ENCODE peak calls at places on chromosome 6, in nine cellular contexts. K is endothelial cell, J is OCI-LY7, I is retina, B is WTC11, U is NCI-H1694, P is cardiac muscle cell, D is IMR-90, G is SW480. F is an unnamed sample.

GRCh38 chr6:134590449-134590848 is 272.5 kb upstream of the SGK1 start:
- DNase-seq in B (no peak), D (peak), P (peak), I (no peak), J (no peak), G (no peak), U (no peak), K (no peak), F (no peak)

GRCh38 chr6:169969372-169970099 is 218.1 kb downstream of the ERMARD start:
- DNase-seq in I (no peak), D (no peak), P (no peak), U (no peak), J (no peak), B (no peak), K (no peak), G (no peak), F (no peak)

GRCh38 chr6:34696189-34696738 is 303 bp downstream of the ILRUN start:
- DNase-seq in U (no peak), J (no peak), D (peak), K (peak), I (peak), P (peak), B (no peak), G (no peak), F (no peak)

GRCh38 chr6:112576421-112576820 is 229.3 kb downstream of the RFPL4B start:
- DNase-seq in I (no peak), J (no peak), U (no peak), K (no peak), D (no peak), G (no peak), B (no peak), P (no peak), F (no peak)

GRCh38 chr6:147973806-147974205 is 368.8 kb upstream of the SASH1 start:
- DNase-seq in G (no peak), I (no peak), J (no peak), B (no peak), P (no peak), U (no peak), D (no peak), K (no peak), F (no peak)

GRCh38 chr6:140434761-140435160 is 1060.3 kb upstream of the CITED2 start:
- DNase-seq in I (no peak), K (no peak), J (no peak), D (peak), P (no peak), U (no peak), B (no peak), G (no peak), F (no peak)

GRCh38 chr6:168968228-168968627 is 285.4 kb downstream of the THBS2 start:
- DNase-seq in P (peak), D (peak), B (no peak), G (peak), K (no peak), I (peak), U (no peak), J (peak), F (peak)

GRCh38 chr6:42260424-42260888 is 42.8 kb upstream of the MRPS10 start:
- DNase-seq in G (peak), D (no peak), B (peak), K (no peak), U (peak), P (no peak), I (peak), J (peak), F (no peak)

GRCh38 chr6:14276066-14276465 is 158.5 kb downstream of the CD83 start:
- DNase-seq in D (no peak), J (no peak), U (no peak), K (no peak), G (peak), I (no peak), B (no peak), P (no peak), F (no peak)

GRCh38 chr6:133165235-133165634 is 75.9 kb upstream of the EYA4 start:
- DNase-seq in J (no peak), D (peak), I (no peak), G (no peak), B (no peak), U (no peak), P (no peak), K (no peak), F (peak)

GRCh38 chr6:151071295-151071694 is 168.5 kb upstream of the AKAP12 start:
- DNase-seq in J (no peak), G (no peak), P (peak), I (no peak), D (peak), K (no peak), B (no peak), U (no peak), F (no peak)

GRCh38 chr6:157840776-157841175 is 17.7 kb downstream of the SNX9 start:
- DNase-seq in J (no peak), D (peak), U (no peak), B (no peak), I (no peak), G (no peak), P (peak), K (no peak), F (no peak)

GRCh38 chr6:149211046-149211571 is 106.4 kb upstream of the TAB2 start:
- DNase-seq in G (no peak), B (no peak), K (no peak), D (peak), I (no peak), U (no peak), P (peak), J (peak), F (no peak)

GRCh38 chr6:169530762-169531143 is 171.1 kb downstream of the WDR27 start:
- DNase-seq in B (no peak), U (no peak), D (no peak), K (no peak), G (no peak), P (no peak), I (no peak), J (no peak), F (no peak)

GRCh38 chr6:12381587-12381986 is 91.4 kb downstream of the EDN1 start:
- DNase-seq in G (no peak), U (no peak), K (no peak), I (no peak), B (no peak), J (no peak), P (no peak), D (peak), F (no peak)

GRCh38 chr6:106739387-106739786 is 110.0 kb downstream of the QRSL1 start:
- DNase-seq in K (no peak), I (no peak), U (no peak), B (no peak), P (no peak), J (peak), D (no peak), G (no peak), F (no peak)

GRCh38 chr6:63821442-63821841 is 185.8 kb downstream of the PHF3 start:
- DNase-seq in K (no peak), U (no peak), D (peak), P (no peak), G (no peak), I (no peak), B (no peak), J (no peak), F (no peak)

GRCh38 chr6:71419217-71419953 is 130.8 kb downstream of the OGFRL1 start:
- DNase-seq in U (no peak), I (no peak), G (no peak), D (peak), P (no peak), B (no peak), J (no peak), K (no peak), F (peak)

GRCh38 chr6:123402052-123402451 is 234.7 kb downstream of the TRDN start:
- DNase-seq in D (no peak), P (no peak), K (no peak), B (no peak), J (peak), U (no peak), G (no peak), I (no peak), F (no peak)

GRCh38 chr6:56517155-56517745 is 125.4 kb downstream of the DST start:
- DNase-seq in K (no peak), P (peak), J (no peak), U (no peak), G (no peak), I (no peak), B (no peak), D (peak), F (peak)

GRCh38 chr6:87945181-87945580 is 102.5 kb upstream of the SPACA1 start:
- DNase-seq in U (peak), K (no peak), J (no peak), B (no peak), P (no peak), I (peak), D (no peak), G (no peak), F (no peak)

GRCh38 chr6:90415178-90415577 is 118.5 kb upstream of the BACH2 start:
- DNase-seq in J (no peak), P (no peak), I (no peak), U (no peak), D (no peak), K (no peak), G (peak), B (no peak), F (no peak)

GRCh38 chr6:17863971-17864754 is 123.3 kb downstream of the KIF13A start:
- DNase-seq in G (peak), K (no peak), U (no peak), I (no peak), P (no peak), B (no peak), D (peak), J (no peak), F (no peak)

GRCh38 chr6:132614554-132614953 is 9.5 kb downstream of the TAAR2 start:
- DNase-seq in U (no peak), J (no peak), P (no peak), G (peak), D (no peak), K (no peak), I (no peak), B (no peak), F (no peak)

GRCh38 chr6:105077592-105078463 is 102.0 kb downstream of the POPDC3 start:
- DNase-seq in D (peak), G (peak), P (peak), I (peak), U (peak), J (peak), K (no peak), B (no peak), F (peak)

F was measured in NCI-H748 treated with DMSO at 0.1 percent for 48 hours.